ENCODE peak calls at places on chromosome 1, in eight cellular contexts. W is AG04450; I is dorsolateral prefrontal cortex; L is skeletal muscle cell; E is CD8-positive, alpha-beta T cell; M is K562; P is tibial artery; O is endodermal cell. B is an unnamed sample.
A peak's percentile ranks its signal among the peaks of the same experiment; 100 is the strongest.

GRCh38 chr1:162612606-162613400 is 19.5 kb upstream of the DDR2 start:
- DNase-seq in W (no peak), I (no peak), L (peak; percentile 56), E (no peak), M (no peak), P (peak; percentile 83), O (no peak), B (no peak)

GRCh38 chr1:114033219-114033706 is 54.0 kb downstream of the OLFML3 start:
- DNase-seq in W (no peak), I (no peak), L (no peak), E (no peak), M (peak; percentile 52), P (no peak), O (peak; percentile 83), B (no peak)

GRCh38 chr1:24107462-24108225 is 4.3 kb downstream of the MYOM3 start:
- DNase-seq in W (no peak), I (no peak), L (no peak), E (no peak), M (no peak), P (no peak), O (no peak), B (no peak)

GRCh38 chr1:110186558-110186957 is 23.6 kb upstream of the KCNC4 start:
- DNase-seq in W (no peak), I (no peak), L (no peak), E (no peak), M (no peak), P (no peak), O (no peak), B (no peak)

GRCh38 chr1:215777370-215777925 is 210.3 kb downstream of the KCTD3 start:
- DNase-seq in W (no peak), I (no peak), L (peak; percentile 12), E (no peak), M (no peak), P (no peak), O (no peak), B (no peak)

GRCh38 chr1:187680823-187681222 is 852.1 kb downstream of the PLA2G4A start:
- DNase-seq in W (peak; percentile 33), I (no peak), L (peak; percentile 70), E (no peak), M (no peak), P (no peak), O (no peak), B (no peak)

GRCh38 chr1:168470821-168471473 is 72.8 kb downstream of the XCL2 start:
- DNase-seq in W (peak; percentile 59), I (no peak), L (peak; percentile 80), E (no peak), M (peak; percentile 23), P (no peak), O (no peak), B (no peak)

GRCh38 chr1:116426401-116426800 is 53.4 kb downstream of the ATP1A1 start:
- DNase-seq in W (no peak), I (peak; percentile 52), L (no peak), E (no peak), M (no peak), P (no peak), O (no peak), B (no peak)

GRCh38 chr1:151661728-151662127 is 49.9 kb downstream of the SNX27 start:
- DNase-seq in W (no peak), I (no peak), L (no peak), E (no peak), M (no peak), P (no peak), O (no peak), B (no peak)

GRCh38 chr1:225467193-225468020 is 39.6 kb upstream of the LBR start:
- DNase-seq in W (no peak), I (no peak), L (no peak), E (peak; percentile 91), M (no peak), P (peak; percentile 78), O (no peak), B (peak; percentile 43)

GRCh38 chr1:8083739-8084484 is 57.8 kb upstream of the ERRFI1 start:
- DNase-seq in W (no peak), I (no peak), L (peak; percentile 78), E (no peak), M (no peak), P (no peak), O (peak; percentile 76), B (no peak)

GRCh38 chr1:85091647-85092295 is 43.5 kb upstream of the MCOLN3 start:
- DNase-seq in W (no peak), I (no peak), L (no peak), E (no peak), M (no peak), P (no peak), O (no peak), B (no peak)

GRCh38 chr1:66919828-66920227 is 4.8 kb downstream of the DNAI4 start:
- DNase-seq in W (no peak), I (no peak), L (no peak), E (no peak), M (no peak), P (no peak), O (no peak), B (no peak)

GRCh38 chr1:16048573-16049189 is 5.1 kb downstream of the CLCNKB start:
- DNase-seq in W (no peak), I (no peak), L (no peak), E (peak; percentile 52), M (peak; percentile 90), P (no peak), O (peak; percentile 98), B (no peak)

DNA sequence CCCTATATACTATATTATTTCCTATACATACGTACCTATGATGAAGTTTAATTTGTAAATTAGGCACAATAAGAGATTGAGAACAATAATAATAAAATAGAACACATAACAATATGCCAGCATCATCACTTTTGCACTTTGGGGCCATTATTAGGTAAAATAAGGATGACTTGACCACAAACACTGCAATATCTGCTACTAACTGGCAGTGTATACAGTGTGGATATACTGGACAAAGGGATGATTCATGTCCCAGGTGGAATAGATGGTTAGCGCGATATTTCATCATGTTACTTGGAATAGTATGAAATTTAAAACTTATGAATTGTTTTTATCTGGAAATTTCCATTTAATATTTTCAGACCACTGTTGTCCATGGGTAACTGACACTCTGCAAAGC is 35.4 kb upstream of the TXLNA start:
- DNase-seq in W (no peak), I (no peak), L (no peak), E (no peak), M (no peak), P (no peak), O (no peak), B (no peak)
- H3K4me3 ChIP-seq in W (no peak overlapping the region), I (no peak overlapping the region), L (no peak overlapping the region), E (no peak overlapping the region), M (no peak overlapping the region), P (no peak overlapping the region), O (no peak overlapping the region), B (no peak overlapping the region)

DNA sequence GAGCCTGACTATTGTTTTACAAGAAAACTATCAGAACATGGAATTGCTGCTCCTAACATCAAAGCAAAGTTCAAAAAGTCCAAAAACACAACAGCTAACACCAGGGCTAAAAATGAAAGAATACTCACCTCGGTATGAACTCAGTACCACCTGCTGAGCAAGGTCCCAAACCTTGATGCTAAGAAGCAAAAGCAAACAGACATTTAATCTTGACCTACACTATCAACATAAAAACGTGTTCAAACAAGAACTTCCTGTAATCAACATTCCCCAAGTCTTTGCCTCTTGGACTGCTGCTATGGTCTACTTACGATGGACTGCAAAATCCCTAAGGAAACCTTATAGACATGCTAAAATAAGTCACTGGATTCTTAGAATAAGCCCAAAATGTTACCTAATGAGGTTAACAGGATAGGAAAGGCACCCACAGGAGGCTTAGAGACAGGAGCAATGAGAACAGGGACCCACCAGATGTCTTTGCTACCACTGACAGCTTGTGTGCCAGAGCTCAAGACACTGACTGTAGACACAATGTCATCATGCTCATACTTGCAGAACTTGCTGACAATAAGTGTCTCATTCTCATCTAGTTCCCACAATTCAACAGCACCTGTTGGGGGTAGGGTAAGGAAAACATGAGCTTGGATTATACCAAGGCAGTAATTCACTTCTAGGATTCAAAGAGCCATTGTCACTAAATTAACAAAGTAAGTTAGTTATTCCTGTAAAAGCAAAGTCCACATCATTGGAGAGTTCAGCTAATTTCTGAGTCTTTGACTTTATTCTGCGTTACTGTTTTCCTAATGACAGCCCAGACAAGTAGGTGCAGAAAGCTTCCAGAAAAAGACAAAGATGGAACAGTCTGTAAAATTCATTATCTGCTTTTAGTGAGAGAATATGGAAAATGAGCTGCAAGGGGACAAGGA is 1.8 kb downstream of the WDR77 start:
- DNase-seq in W (no peak), I (no peak), L (no peak), E (no peak), M (no peak), P (no peak), O (no peak), B (no peak)
- H3K4me3 ChIP-seq in W (peak overlapping the region; percentile 88), I (peak overlapping the region; percentile 99), L (peak overlapping the region; percentile 95), E (no peak overlapping the region), M (peak overlapping the region; percentile 76), P (no peak overlapping the region), O (peak overlapping the region; percentile 99), B (peak overlapping the region; percentile 71)

GRCh38 chr1:94543003-94543402 is 1.4 kb upstream of the F3 start:
- DNase-seq in W (no peak), I (no peak), L (no peak), E (no peak), M (no peak), P (no peak), O (no peak), B (no peak)
- H3K4me3 ChIP-seq in W (peak overlapping the region; percentile 74), I (peak overlapping the region; percentile 76), L (peak overlapping the region; percentile 73), E (no peak overlapping the region), M (no peak overlapping the region), P (peak overlapping the region; percentile 76), O (peak overlapping the region; percentile 85), B (no peak overlapping the region)

GRCh38 chr1:184051138-184051484 is 419 bp upstream of the TSEN15 start:
- DNase-seq in W (no peak), I (no peak), L (no peak), E (no peak), M (no peak), P (no peak), O (no peak), B (no peak)

GRCh38 chr1:184052194-184052559 is 647 bp downstream of the TSEN15 start:
- DNase-seq in W (no peak), I (no peak), L (no peak), E (no peak), M (no peak), P (no peak), O (no peak), B (no peak)

GRCh38 chr1:184053881-184054280 is 2.4 kb downstream of the TSEN15 start:
- DNase-seq in W (no peak), I (no peak), L (no peak), E (no peak), M (peak; percentile 32), P (no peak), O (no peak), B (no peak)

GRCh38 chr1:184051485-184052193 is at the start of gene TSEN15:
- DNase-seq in W (no peak), I (peak; percentile 51), L (no peak), E (peak; percentile 89), M (peak; percentile 89), P (peak; percentile 83), O (peak; percentile 87), B (peak; percentile 63)

DNA sequence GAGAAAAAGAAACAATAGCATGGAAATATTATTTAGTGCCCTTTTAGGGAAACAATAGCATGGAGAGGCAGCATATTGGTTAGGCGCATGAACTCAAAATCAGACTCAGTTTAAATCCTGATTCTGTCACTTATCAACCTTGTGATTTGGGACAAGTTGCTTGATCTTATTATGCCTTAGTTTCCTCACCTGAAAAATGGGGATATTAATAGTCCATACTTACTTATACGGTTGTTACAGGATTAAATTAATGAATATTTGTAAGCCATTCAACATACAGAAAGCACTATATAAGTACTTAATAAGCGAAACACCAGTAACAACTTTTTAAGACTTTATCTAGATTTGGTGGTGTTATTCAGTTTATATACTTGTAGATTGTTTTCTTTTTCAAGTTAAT is 1.2 kb downstream of the TSEN15 start:
- DNase-seq in W (no peak), I (no peak), L (no peak), E (no peak), M (no peak), P (no peak), O (no peak), B (no peak)
- H3K4me3 ChIP-seq in W (peak overlapping the region; percentile 82), I (peak overlapping the region; percentile 92), L (peak overlapping the region; percentile 93), E (peak overlapping the region; percentile 86), M (peak overlapping the region; percentile 75), P (peak overlapping the region; percentile 87), O (peak overlapping the region; percentile 90), B (peak overlapping the region; percentile 98)

B was measured in gastrocnemius medialis.